ENCODE peak calls at places on chromosome 1, in seven cellular contexts. E is choroid plexus epithelial cell, Z is anterior cingulate cortex, C is AG04449, O is HFFc6, Q is HFF-Myc, R is ACHN. X is an unnamed sample.

GRCh38 chr1:22916469-22916817 is 56.2 kb downstream of the LACTBL1 start:
- DNase-seq in C (no peak), O (no peak), E (no peak), Z (no peak), Q (no peak), R (no peak), X (peak)

GRCh38 chr1:37808369-37809319 is 636 bp upstream of the YRDC start:
- DNase-seq in O (peak), Q (no peak), E (peak), R (peak), C (no peak), Z (peak), X (peak)

GRCh38 chr1:183025782-183026774 is 2.9 kb downstream of the LAMC1 start:
- DNase-seq in R (peak), E (peak), O (peak), Q (no peak), C (no peak), Z (no peak), X (peak)

GRCh38 chr1:198756470-198756869 is 117.6 kb downstream of the PTPRC start:
- DNase-seq in E (peak), C (no peak), R (peak), Q (no peak), Z (no peak), O (peak), X (peak)

GRCh38 chr1:34140011-34140676 is 24.9 kb downstream of the CSMD2 start:
- DNase-seq in E (no peak), Z (no peak), Q (no peak), O (no peak), R (no peak), C (no peak), X (no peak)

GRCh38 chr1:66637146-66637545 is 103.2 kb downstream of the SGIP1 start:
- DNase-seq in C (no peak), Q (no peak), Z (no peak), R (no peak), E (peak), O (no peak), X (no peak)

GRCh38 chr1:22489823-22490222 is 38.2 kb downstream of the ZBTB40 start:
- DNase-seq in O (no peak), Q (no peak), Z (no peak), C (no peak), R (no peak), E (peak), X (no peak)

GRCh38 chr1:227899820-227900449 is 47.8 kb downstream of the WNT9A start:
- DNase-seq in Q (no peak), C (no peak), O (no peak), Z (no peak), E (no peak), R (no peak), X (no peak)